ENCODE peak calls at places on chromosomes 16 and 17, in four cellular contexts. O is breast epithelium, J is vagina, G is K562. S is an unnamed sample. For H3K4me1, the result is how much of the 10 kb centered on the place peaks cover.

GRCh38 chr16:11972128-11972527 is 4.4 kb upstream of the SNX29 start:
- DNase-seq in O (no peak), J (no peak), G (no peak), S (no peak)

GRCh38 chr17:79942591-79943353 is 92.9 kb downstream of the TBC1D16 start:
- DNase-seq in O (peak), J (no peak), G (no peak), S (no peak)

GRCh38 chr17:601462-602303 is 113.0 kb downstream of the VPS53 start:
- DNase-seq in O (no peak), J (no peak), G (peak), S (no peak)

GRCh38 chr16:27127293-27127692 is 60.6 kb downstream of the C16orf82 start:
- DNase-seq in O (no peak), J (no peak), G (no peak), S (no peak)

GRCh38 chr17:78114831-78115723 is 13.5 kb downstream of the TMC6 start:
- DNase-seq in O (no peak), J (no peak), G (no peak), S (no peak)

GRCh38 chr16:49701867-49702494 is 153.9 kb downstream of the ZNF423 start:
- DNase-seq in O (no peak), J (no peak), G (no peak), S (no peak)

GRCh38 chr16:14501331-14502255 is 128.5 kb downstream of the PARN start:
- DNase-seq in O (peak), J (no peak), G (peak), S (peak)

GRCh38 chr16:19555938-19556778 is 655 bp downstream of the VPS35L start:
- DNase-seq in O (no peak), J (no peak), G (peak), S (no peak)

GRCh38 chr17:36506249-36506826 is 19.9 kb downstream of the ZNHIT3 start:
- DNase-seq in O (no peak), J (no peak), G (no peak), S (no peak)

GRCh38 chr17:49565948-49566491 is 9.7 kb upstream of the NXPH3 start:
- DNase-seq in O (peak), J (no peak), G (no peak), S (peak)

GRCh38 chr16:73202176-73202729 is 154.3 kb upstream of the ZFHX3 start:
- DNase-seq in O (no peak), J (no peak), G (no peak), S (no peak)

GRCh38 chr17:6323626-6324356 is 111.1 kb downstream of the AIPL1 start:
- DNase-seq in O (no peak), J (no peak), G (peak), S (no peak)

GRCh38 chr16:4505356-4506153 is 29.4 kb downstream of the HMOX2 start:
- DNase-seq in O (no peak), J (no peak), G (no peak), S (no peak)

GRCh38 chr16:57284952-57285263 is 436 bp upstream of the PLLP start:
- DNase-seq in O (no peak), J (no peak), G (no peak), S (no peak)

GRCh38 chr16:73949574-73950348 is 346.9 kb upstream of the PSMD7 start:
- DNase-seq in O (no peak), J (no peak), G (no peak), S (no peak)

GRCh38 chr17:40309031-40309937 is at the start of gene RARA:
- DNase-seq in O (no peak), J (no peak), G (peak), S (no peak)

GRCh38 chr17:67076290-67076689 is 31.9 kb downstream of the CACNG1 start:
- DNase-seq in O (no peak), J (no peak), G (no peak), S (no peak)

GRCh38 chr16:22001591-22001990 is 675 bp upstream of the PDZD9 start:
- DNase-seq in O (no peak), J (no peak), G (no peak), S (no peak)

GRCh38 chr16:58022601-58023371 is 2.8 kb upstream of the MMP15 start:
- DNase-seq in O (no peak), J (no peak), G (no peak), S (no peak)

GRCh38 chr17:75776399-75777242 is 8.0 kb upstream of the UNK start:
- DNase-seq in O (no peak), J (no peak), G (no peak), S (no peak)

GRCh38 chr17:72287586-72287985 is 166.8 kb downstream of the SOX9 start:
- DNase-seq in O (peak), J (no peak), G (no peak), S (no peak)

GRCh38 chr16:81401035-81401950 is 43.3 kb upstream of the CMIP start:
- DNase-seq in O (peak), J (no peak), G (peak), S (no peak)

GRCh38 chr17:73349138-73349537 is 37.3 kb upstream of the CDC42EP4 start:
- DNase-seq in O (no peak), J (no peak), G (no peak), S (no peak)

GRCh38 chr17:57484826-57485565 is 228.7 kb downstream of the MSI2 start:
- DNase-seq in O (no peak), J (no peak), G (no peak), S (no peak)

GRCh38 chr16:71367243-71367976 is 8.9 kb downstream of the CALB2 start:
- DNase-seq in O (no peak), J (no peak), G (peak), S (no peak)

GRCh38 chr17:3167574-3167973 is 29.7 kb upstream of the OR1A2 start:
- DNase-seq in O (no peak), J (no peak), G (no peak), S (no peak)

GRCh38 chr16:87741700-87742415 is 23.9 kb downstream of the KLHDC4 start:
- DNase-seq in O (no peak), J (no peak), G (no peak), S (no peak)

GRCh38 chr16:31458073-31458834 is 1.0 kb upstream of the ARMC5 start:
- DNase-seq in O (no peak), J (no peak), G (peak), S (no peak)

GRCh38 chr17:65222216-65222738 is 85.1 kb downstream of the RGS9 start:
- DNase-seq in O (no peak), J (no peak), G (no peak), S (no peak)

GRCh38 chr17:2250140-2251095 is 53.2 kb downstream of the SMG6 start:
- DNase-seq in O (no peak), J (no peak), G (no peak), S (no peak)

GRCh38 chr17:4583796-4584124 is 569 bp upstream of the SMTNL2 start:
- DNase-seq in O (no peak), J (no peak), G (peak), S (no peak)

GRCh38 chr17:801660-802059 is 19.5 kb downstream of the MRM3 start:
- DNase-seq in O (no peak), J (no peak), G (no peak), S (no peak)

GRCh38 chr17:58277107-58277506 is 3.6 kb downstream of the MPO start:
- DNase-seq in O (no peak), J (no peak), G (peak), S (no peak)

GRCh38 chr16:1538804-1539520 is 5.5 kb downstream of the TMEM204 start:
- DNase-seq in O (no peak), J (no peak), G (no peak), S (no peak)

GRCh38 chr17:17555906-17556305 is 35.6 kb downstream of the PEMT start:
- DNase-seq in O (no peak), J (no peak), G (no peak), S (no peak)

GRCh38 chr17:4617090-4617489 is 24.4 kb downstream of the ALOX15 start:
- DNase-seq in O (no peak), J (no peak), G (no peak), S (no peak)

DNA sequence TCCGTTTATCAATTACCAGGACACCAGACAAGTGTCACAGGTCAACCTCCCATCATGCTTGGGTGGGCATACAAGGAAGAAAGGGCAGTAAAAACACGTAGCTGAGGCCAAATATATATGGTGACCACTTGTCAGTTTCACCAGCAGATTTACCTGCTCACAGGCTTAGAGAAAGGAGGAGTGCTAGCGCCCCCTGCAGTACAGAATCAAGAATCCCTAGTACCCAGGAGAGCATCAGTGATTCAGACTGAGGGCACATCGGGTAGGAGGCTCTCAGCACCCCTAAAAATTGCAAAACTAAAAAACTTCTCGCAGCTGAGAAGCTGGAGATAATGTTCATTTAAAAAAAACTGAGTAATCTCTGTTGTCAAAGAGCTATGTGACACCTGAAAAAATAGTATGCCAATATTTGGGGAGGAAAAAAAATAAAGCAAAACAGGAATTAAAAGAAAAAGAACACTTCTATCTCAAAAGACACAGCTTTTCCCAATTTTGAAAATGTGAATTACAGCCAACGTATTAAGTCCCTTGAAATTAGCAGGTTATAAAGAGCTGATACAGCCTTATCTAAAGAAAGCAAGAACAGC is 21.2 kb upstream of the MON1B start:
- DNase-seq in O (no peak), J (no peak), G (peak), S (no peak)
- TF ChIP-seq CTCF in O (no peak), J (no peak), G (peak), S (peak)

GRCh38 chr17:81481011-81481799 is 31.4 kb downstream of the ACTG1 start:
- DNase-seq in O (peak), J (no peak), G (peak), S (no peak)
- H3K4me1 ChIP-seq in O (under half), J (under half), G (half or more), S (half or more)

DNA sequence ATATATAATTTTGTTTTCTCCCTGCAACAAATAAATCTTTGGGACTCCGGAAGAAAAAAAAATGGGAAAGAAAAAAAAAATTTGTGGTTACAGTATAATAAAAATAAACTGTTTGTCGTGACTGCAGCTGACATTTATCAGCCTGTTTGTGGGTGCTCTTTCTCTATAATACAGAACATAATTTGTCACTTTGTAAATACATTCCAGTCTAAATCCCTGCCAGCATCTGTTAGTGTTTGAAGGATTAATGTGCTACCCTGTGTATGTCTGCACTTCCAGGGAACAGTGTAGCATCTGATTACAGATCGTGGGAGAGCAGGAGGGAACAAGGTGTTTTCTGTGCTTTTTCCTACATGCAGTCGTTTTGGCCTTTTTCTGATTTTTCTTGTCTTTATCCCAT is 265.0 kb downstream of the WWOX start:
- DNase-seq in O (no peak), J (no peak), G (peak), S (no peak)
- TF ChIP-seq POLR2AphosphoS5 in O (no peak), J (no peak), G (no peak), S (no peak)

GRCh38 chr17:48258317-48258716 is 150.8 kb downstream of the SNX11 start:
- DNase-seq in O (no peak), J (no peak), G (no peak), S (no peak)

GRCh38 chr17:48262982-48263586 is 155.5 kb downstream of the SNX11 start:
- DNase-seq in O (no peak), J (no peak), G (peak), S (no peak)

GRCh38 chr17:48261297-48261880 is 153.8 kb downstream of the SNX11 start:
- DNase-seq in O (no peak), J (no peak), G (peak), S (no peak)

GRCh38 chr17:48254896-48255295 is 147.3 kb downstream of the SNX11 start:
- DNase-seq in O (no peak), J (no peak), G (peak), S (no peak)

GRCh38 chr17:48259710-48260291 is 152.2 kb downstream of the SNX11 start:
- DNase-seq in O (no peak), J (no peak), G (peak), S (no peak)
- TF ChIP-seq CTCF in O (peak), J (no peak), G (peak), S (no peak)

GRCh38 chr17:64158411-64158810 is 28.5 kb upstream of the ERN1 start:
- DNase-seq in O (no peak), J (no peak), G (no peak), S (no peak)
- H3K4me1 ChIP-seq in O (under half), J (half or more), G (under half), S (under half)

GRCh38 chr17:29927546-29927945 is 2.5 kb downstream of the SSH2 start:
- DNase-seq in O (no peak), J (no peak), G (no peak), S (no peak)
- TF ChIP-seq POLR2AphosphoS5 in O (no peak), J (no peak), G (no peak), S (no peak)

DNA sequence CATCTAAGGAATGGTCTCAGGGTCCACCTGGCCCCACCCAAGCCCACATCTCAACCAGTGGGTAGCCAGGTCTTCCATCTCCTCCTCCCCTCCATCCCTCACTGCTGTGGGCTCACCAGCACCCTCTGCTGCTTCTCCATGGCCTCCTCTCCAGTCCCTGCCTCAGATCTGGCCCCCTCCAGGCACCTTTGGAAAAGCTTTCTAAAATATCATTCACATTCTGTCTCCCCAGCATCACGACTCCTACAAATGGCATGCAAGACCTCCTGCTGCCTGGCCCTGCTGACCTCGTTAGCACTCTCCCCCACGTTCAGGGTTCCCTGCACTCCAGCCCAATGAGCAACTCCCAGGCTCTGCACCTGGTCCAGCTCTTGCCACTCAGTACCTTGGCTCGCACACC is 13.7 kb downstream of the GLP2R start:
- DNase-seq in O (no peak), J (peak), G (no peak), S (no peak)
- TF ChIP-seq CTCF in O (no peak), J (no peak), G (peak), S (no peak)

DNA sequence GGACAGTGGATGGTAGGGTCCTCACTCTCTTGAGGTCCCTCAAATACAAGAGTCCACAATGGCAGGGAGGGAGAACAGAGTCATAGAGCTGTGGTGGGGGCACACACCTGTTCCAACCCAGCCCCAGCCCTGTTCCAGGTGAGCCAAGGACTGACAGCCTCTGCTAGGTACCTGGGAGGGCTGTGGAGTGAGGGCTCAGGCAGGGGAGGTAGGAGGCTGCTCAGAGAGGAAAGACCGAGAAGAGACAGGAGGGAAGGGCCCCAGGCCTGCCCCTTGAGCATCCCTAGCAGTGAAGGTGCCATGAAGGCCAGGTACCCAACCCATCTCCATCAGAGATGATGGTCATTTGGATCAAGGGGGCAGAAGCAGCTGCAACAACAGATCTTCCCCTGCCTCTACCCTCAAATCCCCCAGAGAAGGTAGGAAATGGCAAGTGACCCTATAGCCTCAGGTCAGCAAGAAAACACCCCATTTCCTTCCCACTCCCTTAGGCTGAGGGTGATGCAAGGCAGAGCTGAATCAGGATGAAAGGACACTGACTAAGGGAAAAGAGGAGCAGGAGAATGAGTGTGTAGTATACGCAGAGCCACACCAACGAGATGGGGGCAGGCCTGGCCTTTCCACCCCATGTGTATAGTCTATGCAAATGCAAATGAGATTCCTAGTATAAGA is 28.6 kb downstream of the CD300LG start:
- DNase-seq in O (no peak), J (no peak), G (no peak), S (no peak)
- H3K4me1 ChIP-seq in O (under half), J (under half), G (under half), S (under half)

S was measured in esophagus muscularis mucosa.